ENCODE peak calls at places on chromosomes 7 and 10, in ten cellular contexts. One of them, this sample, is unnamed.

GRCh38 chr10:22325272-22325947 is 4.5 kb downstream of the BMI1 start:
- DNase-seq in nephron progenitor cell: peak; percentile 86
- DNase-seq in mammary epithelial cell: peak; percentile 60
- DNase-seq in right atrium auricular region: peak; percentile 67
- DNase-seq in GM12878: no peak
- DNase-seq in esophagus squamous epithelium: no peak
- DNase-seq in fibroblast of the aortic adventitia: peak; percentile 60
- DNase-seq in Calu3: peak; percentile 73
- DNase-seq in CD4-positive, alpha-beta T cell: no peak
- DNase-seq in psoas muscle: peak; percentile 74
- DNase-seq in this sample: peak; percentile 84

GRCh38 chr10:61719906-61720305 is 57.2 kb downstream of the CABCOCO1 start:
- DNase-seq in nephron progenitor cell: no peak
- DNase-seq in mammary epithelial cell: no peak
- DNase-seq in right atrium auricular region: no peak
- DNase-seq in GM12878: no peak
- DNase-seq in esophagus squamous epithelium: no peak
- DNase-seq in fibroblast of the aortic adventitia: no peak
- DNase-seq in Calu3: no peak
- DNase-seq in CD4-positive, alpha-beta T cell: no peak
- DNase-seq in psoas muscle: no peak
- DNase-seq in this sample: no peak

GRCh38 chr10:13567030-13567429 is 19.7 kb upstream of the PRPF18 start:
- DNase-seq in nephron progenitor cell: no peak
- DNase-seq in mammary epithelial cell: no peak
- DNase-seq in right atrium auricular region: no peak
- DNase-seq in GM12878: no peak
- DNase-seq in esophagus squamous epithelium: no peak
- DNase-seq in fibroblast of the aortic adventitia: no peak
- DNase-seq in Calu3: no peak
- DNase-seq in CD4-positive, alpha-beta T cell: no peak
- DNase-seq in psoas muscle: no peak
- DNase-seq in this sample: no peak

GRCh38 chr10:83222300-83222699 is 917.0 kb upstream of the GHITM start:
- DNase-seq in nephron progenitor cell: no peak
- DNase-seq in mammary epithelial cell: no peak
- DNase-seq in right atrium auricular region: no peak
- DNase-seq in GM12878: no peak
- DNase-seq in esophagus squamous epithelium: no peak
- DNase-seq in fibroblast of the aortic adventitia: no peak
- DNase-seq in Calu3: no peak
- DNase-seq in CD4-positive, alpha-beta T cell: no peak
- DNase-seq in psoas muscle: no peak
- DNase-seq in this sample: no peak

GRCh38 chr7:33459340-33459751 is 330.0 kb downstream of the BBS9 start:
- DNase-seq in nephron progenitor cell: peak; percentile 22
- DNase-seq in mammary epithelial cell: peak; percentile 37
- DNase-seq in right atrium auricular region: no peak
- DNase-seq in GM12878: no peak
- DNase-seq in esophagus squamous epithelium: no peak
- DNase-seq in fibroblast of the aortic adventitia: peak; percentile 78
- DNase-seq in Calu3: peak; percentile 37
- DNase-seq in CD4-positive, alpha-beta T cell: no peak
- DNase-seq in psoas muscle: no peak
- DNase-seq in this sample: no peak

GRCh38 chr7:12518920-12519681 is 51.4 kb upstream of the SCIN start:
- DNase-seq in nephron progenitor cell: peak; percentile 28
- DNase-seq in mammary epithelial cell: peak; percentile 8
- DNase-seq in right atrium auricular region: no peak
- DNase-seq in GM12878: no peak
- DNase-seq in esophagus squamous epithelium: no peak
- DNase-seq in fibroblast of the aortic adventitia: no peak
- DNase-seq in Calu3: peak; percentile 46
- DNase-seq in CD4-positive, alpha-beta T cell: no peak
- DNase-seq in psoas muscle: no peak
- DNase-seq in this sample: no peak

GRCh38 chr7:101507791-101508252 is 121.3 kb downstream of the MYL10 start:
- DNase-seq in nephron progenitor cell: peak; percentile 73
- DNase-seq in mammary epithelial cell: peak; percentile 9
- DNase-seq in right atrium auricular region: no peak
- DNase-seq in GM12878: no peak
- DNase-seq in esophagus squamous epithelium: no peak
- DNase-seq in fibroblast of the aortic adventitia: peak; percentile 36
- DNase-seq in Calu3: peak; percentile 47
- DNase-seq in CD4-positive, alpha-beta T cell: no peak
- DNase-seq in psoas muscle: no peak
- DNase-seq in this sample: peak; percentile 76

GRCh38 chr7:14691597-14692203 is 210.9 kb downstream of the DGKB start:
- DNase-seq in nephron progenitor cell: peak; percentile 80
- DNase-seq in mammary epithelial cell: no peak
- DNase-seq in right atrium auricular region: peak; percentile 64
- DNase-seq in GM12878: no peak
- DNase-seq in esophagus squamous epithelium: no peak
- DNase-seq in fibroblast of the aortic adventitia: peak; percentile 51
- DNase-seq in Calu3: peak; percentile 57
- DNase-seq in CD4-positive, alpha-beta T cell: peak; percentile 11
- DNase-seq in psoas muscle: peak; percentile 39
- DNase-seq in this sample: no peak

GRCh38 chr10:15595260-15595659 is 124.5 kb downstream of the ITGA8 start:
- DNase-seq in nephron progenitor cell: no peak
- DNase-seq in mammary epithelial cell: no peak
- DNase-seq in right atrium auricular region: no peak
- DNase-seq in GM12878: no peak
- DNase-seq in esophagus squamous epithelium: no peak
- DNase-seq in fibroblast of the aortic adventitia: no peak
- DNase-seq in Calu3: no peak
- DNase-seq in CD4-positive, alpha-beta T cell: no peak
- DNase-seq in psoas muscle: no peak
- DNase-seq in this sample: no peak

GRCh38 chr7:88280801-88281200 is 25.9 kb downstream of the STEAP4 start:
- DNase-seq in nephron progenitor cell: no peak
- DNase-seq in mammary epithelial cell: no peak
- DNase-seq in right atrium auricular region: no peak
- DNase-seq in GM12878: no peak
- DNase-seq in esophagus squamous epithelium: no peak
- DNase-seq in fibroblast of the aortic adventitia: no peak
- DNase-seq in Calu3: no peak
- DNase-seq in CD4-positive, alpha-beta T cell: no peak
- DNase-seq in psoas muscle: no peak
- DNase-seq in this sample: no peak

GRCh38 chr7:28688651-28689050 is 269.5 kb downstream of the TRIL start:
- DNase-seq in nephron progenitor cell: no peak
- DNase-seq in mammary epithelial cell: peak; percentile 76
- DNase-seq in right atrium auricular region: no peak
- DNase-seq in GM12878: no peak
- DNase-seq in esophagus squamous epithelium: no peak
- DNase-seq in fibroblast of the aortic adventitia: peak; percentile 77
- DNase-seq in Calu3: no peak
- DNase-seq in CD4-positive, alpha-beta T cell: no peak
- DNase-seq in psoas muscle: no peak
- DNase-seq in this sample: no peak

GRCh38 chr10:89363766-89364407 is 14.0 kb upstream of the IFIT1B start:
- DNase-seq in nephron progenitor cell: no peak
- DNase-seq in mammary epithelial cell: no peak
- DNase-seq in right atrium auricular region: no peak
- DNase-seq in GM12878: peak; percentile 39
- DNase-seq in esophagus squamous epithelium: no peak
- DNase-seq in fibroblast of the aortic adventitia: no peak
- DNase-seq in Calu3: no peak
- DNase-seq in CD4-positive, alpha-beta T cell: no peak
- DNase-seq in psoas muscle: no peak
- DNase-seq in this sample: no peak

GRCh38 chr7:672891-673290 is 53.6 kb upstream of the DNAAF5 start:
- DNase-seq in nephron progenitor cell: no peak
- DNase-seq in mammary epithelial cell: no peak
- DNase-seq in right atrium auricular region: no peak
- DNase-seq in GM12878: no peak
- DNase-seq in esophagus squamous epithelium: no peak
- DNase-seq in fibroblast of the aortic adventitia: no peak
- DNase-seq in Calu3: no peak
- DNase-seq in CD4-positive, alpha-beta T cell: no peak
- DNase-seq in psoas muscle: no peak
- DNase-seq in this sample: no peak

GRCh38 chr7:108376206-108376605 is 80.0 kb downstream of the NRCAM start:
- DNase-seq in nephron progenitor cell: no peak
- DNase-seq in mammary epithelial cell: no peak
- DNase-seq in right atrium auricular region: no peak
- DNase-seq in GM12878: no peak
- DNase-seq in esophagus squamous epithelium: no peak
- DNase-seq in fibroblast of the aortic adventitia: no peak
- DNase-seq in Calu3: no peak
- DNase-seq in CD4-positive, alpha-beta T cell: no peak
- DNase-seq in psoas muscle: no peak
- DNase-seq in this sample: no peak

GRCh38 chr7:51785171-51785570 is 468.6 kb upstream of the COBL start:
- DNase-seq in nephron progenitor cell: no peak
- DNase-seq in mammary epithelial cell: peak; percentile 12
- DNase-seq in right atrium auricular region: no peak
- DNase-seq in GM12878: no peak
- DNase-seq in esophagus squamous epithelium: no peak
- DNase-seq in fibroblast of the aortic adventitia: no peak
- DNase-seq in Calu3: no peak
- DNase-seq in CD4-positive, alpha-beta T cell: no peak
- DNase-seq in psoas muscle: no peak
- DNase-seq in this sample: no peak

DNA sequence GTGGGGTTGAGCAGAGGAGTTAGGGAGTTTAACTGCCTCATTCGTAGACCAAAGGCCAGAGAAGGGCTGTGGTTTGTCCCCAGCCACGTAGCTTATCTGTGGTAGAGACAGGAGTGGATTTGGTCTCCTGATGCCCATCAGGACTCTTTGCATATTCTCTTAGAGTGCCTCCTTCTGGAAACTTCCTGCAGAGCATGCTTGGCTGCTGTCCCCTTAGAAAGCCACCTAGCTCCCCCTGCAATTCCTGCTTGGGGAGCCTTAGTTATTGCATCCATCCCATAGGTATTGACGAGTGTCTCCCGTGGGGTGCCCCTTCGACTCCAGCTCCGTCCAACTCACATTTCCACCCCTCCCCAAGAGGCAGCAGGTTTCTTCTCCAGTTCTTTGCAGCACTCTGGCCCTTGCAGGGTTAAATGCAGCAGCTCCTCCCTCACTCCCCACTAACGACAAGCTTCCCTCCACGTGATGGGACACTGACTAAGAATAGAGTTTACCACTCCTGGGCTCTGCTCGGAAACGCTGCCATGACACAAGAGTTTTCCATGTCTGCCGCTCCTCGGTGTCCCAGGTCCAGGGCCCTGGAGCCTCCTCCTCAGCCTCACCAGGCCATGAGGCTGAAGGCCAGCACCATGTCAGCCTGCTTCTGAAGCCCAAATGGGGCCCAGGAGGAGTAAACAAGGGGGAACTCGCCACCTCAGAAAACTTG is 147.8 kb upstream of the UNC5B start:
- DNase-seq in nephron progenitor cell: no peak
- DNase-seq in mammary epithelial cell: no peak
- DNase-seq in right atrium auricular region: no peak
- DNase-seq in GM12878: no peak
- DNase-seq in esophagus squamous epithelium: no peak
- DNase-seq in fibroblast of the aortic adventitia: no peak
- DNase-seq in Calu3: no peak
- DNase-seq in CD4-positive, alpha-beta T cell: no peak
- DNase-seq in psoas muscle: peak; percentile 27
- DNase-seq in this sample: no peak
- TF ChIP-seq CTCF in nephron progenitor cell: no peak
- TF ChIP-seq CTCF in mammary epithelial cell: peak; percentile 24
- TF ChIP-seq CTCF in right atrium auricular region: no peak
- TF ChIP-seq CTCF in GM12878: peak; percentile 25
- TF ChIP-seq CTCF in esophagus squamous epithelium: no peak
- TF ChIP-seq CTCF in fibroblast of the aortic adventitia: peak; percentile 10
- TF ChIP-seq CTCF in Calu3: no peak
- TF ChIP-seq CTCF in CD4-positive, alpha-beta T cell: no peak
- TF ChIP-seq CTCF in psoas muscle: no peak
- TF ChIP-seq CTCF in this sample: no peak

DNA sequence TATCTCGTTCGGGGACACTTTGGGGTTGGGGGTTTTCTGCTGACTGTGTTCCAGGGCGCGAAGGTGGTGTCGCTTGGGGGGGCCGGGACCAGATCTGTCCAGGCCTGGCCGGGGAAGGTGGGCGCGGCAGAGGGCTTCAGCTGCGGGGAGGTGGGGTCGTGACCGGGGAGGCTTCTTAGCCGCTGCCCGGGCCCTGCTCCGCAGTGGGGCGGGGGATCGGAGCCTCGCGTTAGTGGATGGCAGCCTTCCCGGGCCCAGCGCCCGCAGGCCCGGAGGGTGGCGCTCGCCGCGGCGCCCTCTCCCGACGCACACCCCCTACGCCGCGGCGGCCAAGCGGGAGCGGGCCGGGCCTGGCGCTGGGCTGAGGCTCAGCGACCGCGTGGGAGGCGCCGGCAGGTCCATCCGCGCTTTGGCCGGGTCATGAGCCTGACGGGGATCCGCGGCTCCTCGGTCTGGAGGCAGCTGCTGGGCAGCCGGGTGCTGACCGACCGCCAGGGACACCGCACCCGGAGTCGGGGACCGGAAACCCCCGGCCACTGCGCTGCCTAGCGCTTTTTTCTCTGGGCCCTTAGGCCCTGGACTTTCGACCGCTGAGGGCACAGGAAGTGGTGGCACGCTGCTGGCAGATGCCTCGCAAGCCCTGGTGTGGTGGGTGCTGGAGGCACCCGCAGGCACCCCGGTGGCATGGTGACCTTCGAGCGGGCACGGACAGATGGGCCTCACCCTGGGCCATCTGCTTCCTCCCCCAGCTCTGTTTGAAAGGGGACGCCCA is 1.2 kb downstream of the AGAP3 start:
- DNase-seq in nephron progenitor cell: peak; percentile 65
- DNase-seq in mammary epithelial cell: peak; percentile 59
- DNase-seq in right atrium auricular region: no peak
- DNase-seq in GM12878: no peak
- DNase-seq in esophagus squamous epithelium: no peak
- DNase-seq in fibroblast of the aortic adventitia: peak; percentile 62
- DNase-seq in Calu3: peak; percentile 59
- DNase-seq in CD4-positive, alpha-beta T cell: no peak
- DNase-seq in psoas muscle: peak; percentile 75
- DNase-seq in this sample: no peak
- TF ChIP-seq CTCF in nephron progenitor cell: no peak
- TF ChIP-seq CTCF in mammary epithelial cell: peak; percentile 38
- TF ChIP-seq CTCF in right atrium auricular region: no peak
- TF ChIP-seq CTCF in GM12878: peak; percentile 32
- TF ChIP-seq CTCF in esophagus squamous epithelium: peak; percentile 12
- TF ChIP-seq CTCF in fibroblast of the aortic adventitia: no peak
- TF ChIP-seq CTCF in Calu3: no peak
- TF ChIP-seq CTCF in CD4-positive, alpha-beta T cell: no peak
- TF ChIP-seq CTCF in psoas muscle: peak; percentile 29
- TF ChIP-seq CTCF in this sample: peak; percentile 52

GRCh38 chr10:79982486-79982800 is 33.5 kb upstream of the SFTPD start:
- DNase-seq in nephron progenitor cell: no peak
- DNase-seq in mammary epithelial cell: peak; percentile 4
- DNase-seq in right atrium auricular region: no peak
- DNase-seq in GM12878: no peak
- DNase-seq in esophagus squamous epithelium: no peak
- DNase-seq in fibroblast of the aortic adventitia: no peak
- DNase-seq in Calu3: no peak
- DNase-seq in CD4-positive, alpha-beta T cell: no peak
- DNase-seq in psoas muscle: no peak
- DNase-seq in this sample: no peak
- TF ChIP-seq CTCF in nephron progenitor cell: no peak
- TF ChIP-seq CTCF in mammary epithelial cell: no peak
- TF ChIP-seq CTCF in right atrium auricular region: no peak
- TF ChIP-seq CTCF in GM12878: no peak
- TF ChIP-seq CTCF in esophagus squamous epithelium: no peak
- TF ChIP-seq CTCF in fibroblast of the aortic adventitia: no peak
- TF ChIP-seq CTCF in Calu3: no peak
- TF ChIP-seq CTCF in CD4-positive, alpha-beta T cell: no peak
- TF ChIP-seq CTCF in psoas muscle: no peak
- TF ChIP-seq CTCF in this sample: no peak

GRCh38 chr7:147245274-147245673 is 1128.7 kb downstream of the CNTNAP2 start:
- DNase-seq in nephron progenitor cell: peak; percentile 32
- DNase-seq in mammary epithelial cell: peak; percentile 14
- DNase-seq in right atrium auricular region: no peak
- DNase-seq in GM12878: no peak
- DNase-seq in esophagus squamous epithelium: no peak
- DNase-seq in fibroblast of the aortic adventitia: peak; percentile 5
- DNase-seq in Calu3: peak; percentile 14
- DNase-seq in CD4-positive, alpha-beta T cell: no peak
- DNase-seq in psoas muscle: no peak
- DNase-seq in this sample: no peak
- TF ChIP-seq CTCF in nephron progenitor cell: peak; percentile 60
- TF ChIP-seq CTCF in mammary epithelial cell: peak; percentile 73
- TF ChIP-seq CTCF in right atrium auricular region: no peak
- TF ChIP-seq CTCF in GM12878: peak; percentile 60
- TF ChIP-seq CTCF in esophagus squamous epithelium: peak; percentile 13
- TF ChIP-seq CTCF in fibroblast of the aortic adventitia: peak; percentile 39
- TF ChIP-seq CTCF in Calu3: peak; percentile 45
- TF ChIP-seq CTCF in CD4-positive, alpha-beta T cell: no peak
- TF ChIP-seq CTCF in psoas muscle: peak; percentile 14
- TF ChIP-seq CTCF in this sample: peak; percentile 79

This sample was measured in type B pancreatic cell.